ENCODE peak calls at places on chromosome 14, in nine cellular contexts. One of them, this sample, is unnamed.

GRCh38 chr14:49582211-49582977 is 3.8 kb downstream of the RPS29 start:
- DNase-seq in progenitor cell of endocrine pancreas: no peak
- DNase-seq in heart right ventricle: no peak
- DNase-seq in activated CD8-positive, alpha-beta memory T cell treated with anti-CD3 and anti-CD28 coated beads for 24 hours: peak
- DNase-seq in Caki2: no peak
- DNase-seq in fibroblast of villous mesenchyme: no peak
- DNase-seq in SW 1271: no peak
- DNase-seq in neural crest cell: no peak
- DNase-seq in stimulated activated CD4-positive, alpha-beta T cell treated with anti-CD3 and anti-CD28 coated beads, Interleukin-15, amount 100 ng/mL, for 24 hours: peak
- DNase-seq in this sample: no peak

GRCh38 chr14:104545151-104545931 is 34.2 kb upstream of the C14orf180 start:
- DNase-seq in progenitor cell of endocrine pancreas: no peak
- DNase-seq in heart right ventricle: no peak
- DNase-seq in activated CD8-positive, alpha-beta memory T cell treated with anti-CD3 and anti-CD28 coated beads for 24 hours: no peak
- DNase-seq in Caki2: no peak
- DNase-seq in fibroblast of villous mesenchyme: no peak
- DNase-seq in SW 1271: no peak
- DNase-seq in neural crest cell: no peak
- DNase-seq in stimulated activated CD4-positive, alpha-beta T cell treated with anti-CD3 and anti-CD28 coated beads, Interleukin-15, amount 100 ng/mL, for 24 hours: no peak
- DNase-seq in this sample: no peak

GRCh38 chr14:36768638-36769337 is 107.1 kb downstream of the PAX9 start:
- DNase-seq in progenitor cell of endocrine pancreas: no peak
- DNase-seq in heart right ventricle: no peak
- DNase-seq in activated CD8-positive, alpha-beta memory T cell treated with anti-CD3 and anti-CD28 coated beads for 24 hours: no peak
- DNase-seq in Caki2: no peak
- DNase-seq in fibroblast of villous mesenchyme: no peak
- DNase-seq in SW 1271: no peak
- DNase-seq in neural crest cell: no peak
- DNase-seq in stimulated activated CD4-positive, alpha-beta T cell treated with anti-CD3 and anti-CD28 coated beads, Interleukin-15, amount 100 ng/mL, for 24 hours: no peak
- DNase-seq in this sample: no peak

GRCh38 chr14:23153891-23154796 is 29.3 kb downstream of the SLC7A8 start:
- DNase-seq in progenitor cell of endocrine pancreas: no peak
- DNase-seq in heart right ventricle: peak
- DNase-seq in activated CD8-positive, alpha-beta memory T cell treated with anti-CD3 and anti-CD28 coated beads for 24 hours: no peak
- DNase-seq in Caki2: no peak
- DNase-seq in fibroblast of villous mesenchyme: peak
- DNase-seq in SW 1271: no peak
- DNase-seq in neural crest cell: no peak
- DNase-seq in stimulated activated CD4-positive, alpha-beta T cell treated with anti-CD3 and anti-CD28 coated beads, Interleukin-15, amount 100 ng/mL, for 24 hours: peak
- DNase-seq in this sample: no peak

GRCh38 chr14:100271247-100271939 is 32.4 kb downstream of the YY1 start:
- DNase-seq in progenitor cell of endocrine pancreas: no peak
- DNase-seq in heart right ventricle: no peak
- DNase-seq in activated CD8-positive, alpha-beta memory T cell treated with anti-CD3 and anti-CD28 coated beads for 24 hours: no peak
- DNase-seq in Caki2: no peak
- DNase-seq in fibroblast of villous mesenchyme: peak
- DNase-seq in SW 1271: no peak
- DNase-seq in neural crest cell: no peak
- DNase-seq in stimulated activated CD4-positive, alpha-beta T cell treated with anti-CD3 and anti-CD28 coated beads, Interleukin-15, amount 100 ng/mL, for 24 hours: peak
- DNase-seq in this sample: no peak

GRCh38 chr14:50318031-50318626 is 6.0 kb downstream of the DMAC2L start:
- DNase-seq in progenitor cell of endocrine pancreas: no peak
- DNase-seq in heart right ventricle: no peak
- DNase-seq in activated CD8-positive, alpha-beta memory T cell treated with anti-CD3 and anti-CD28 coated beads for 24 hours: no peak
- DNase-seq in Caki2: no peak
- DNase-seq in fibroblast of villous mesenchyme: peak
- DNase-seq in SW 1271: no peak
- DNase-seq in neural crest cell: no peak
- DNase-seq in stimulated activated CD4-positive, alpha-beta T cell treated with anti-CD3 and anti-CD28 coated beads, Interleukin-15, amount 100 ng/mL, for 24 hours: no peak
- DNase-seq in this sample: peak

GRCh38 chr14:105375635-105376057 is 22.7 kb upstream of the TEX22 start:
- DNase-seq in progenitor cell of endocrine pancreas: no peak
- DNase-seq in heart right ventricle: no peak
- DNase-seq in activated CD8-positive, alpha-beta memory T cell treated with anti-CD3 and anti-CD28 coated beads for 24 hours: peak
- DNase-seq in Caki2: no peak
- DNase-seq in fibroblast of villous mesenchyme: no peak
- DNase-seq in SW 1271: no peak
- DNase-seq in neural crest cell: no peak
- DNase-seq in stimulated activated CD4-positive, alpha-beta T cell treated with anti-CD3 and anti-CD28 coated beads, Interleukin-15, amount 100 ng/mL, for 24 hours: peak
- DNase-seq in this sample: no peak

GRCh38 chr14:35229495-35230089 is 62.6 kb upstream of the PSMA6 start:
- DNase-seq in progenitor cell of endocrine pancreas: no peak
- DNase-seq in heart right ventricle: no peak
- DNase-seq in activated CD8-positive, alpha-beta memory T cell treated with anti-CD3 and anti-CD28 coated beads for 24 hours: no peak
- DNase-seq in Caki2: no peak
- DNase-seq in fibroblast of villous mesenchyme: peak
- DNase-seq in SW 1271: peak
- DNase-seq in neural crest cell: no peak
- DNase-seq in stimulated activated CD4-positive, alpha-beta T cell treated with anti-CD3 and anti-CD28 coated beads, Interleukin-15, amount 100 ng/mL, for 24 hours: no peak
- DNase-seq in this sample: no peak

GRCh38 chr14:91415794-91416743 is 1.6 kb downstream of the CCDC88C start:
- DNase-seq in progenitor cell of endocrine pancreas: no peak
- DNase-seq in heart right ventricle: no peak
- DNase-seq in activated CD8-positive, alpha-beta memory T cell treated with anti-CD3 and anti-CD28 coated beads for 24 hours: peak
- DNase-seq in Caki2: no peak
- DNase-seq in fibroblast of villous mesenchyme: no peak
- DNase-seq in SW 1271: no peak
- DNase-seq in neural crest cell: no peak
- DNase-seq in stimulated activated CD4-positive, alpha-beta T cell treated with anti-CD3 and anti-CD28 coated beads, Interleukin-15, amount 100 ng/mL, for 24 hours: peak
- DNase-seq in this sample: peak

GRCh38 chr14:50082308-50082742 is 34.0 kb downstream of the VCPKMT start:
- DNase-seq in progenitor cell of endocrine pancreas: no peak
- DNase-seq in heart right ventricle: no peak
- DNase-seq in activated CD8-positive, alpha-beta memory T cell treated with anti-CD3 and anti-CD28 coated beads for 24 hours: peak
- DNase-seq in Caki2: no peak
- DNase-seq in fibroblast of villous mesenchyme: no peak
- DNase-seq in SW 1271: no peak
- DNase-seq in neural crest cell: no peak
- DNase-seq in stimulated activated CD4-positive, alpha-beta T cell treated with anti-CD3 and anti-CD28 coated beads, Interleukin-15, amount 100 ng/mL, for 24 hours: peak
- DNase-seq in this sample: no peak

GRCh38 chr14:95559203-95559602 is 24.4 kb downstream of the GLRX5 start:
- DNase-seq in progenitor cell of endocrine pancreas: no peak
- DNase-seq in heart right ventricle: no peak
- DNase-seq in activated CD8-positive, alpha-beta memory T cell treated with anti-CD3 and anti-CD28 coated beads for 24 hours: no peak
- DNase-seq in Caki2: no peak
- DNase-seq in fibroblast of villous mesenchyme: no peak
- DNase-seq in SW 1271: no peak
- DNase-seq in neural crest cell: no peak
- DNase-seq in stimulated activated CD4-positive, alpha-beta T cell treated with anti-CD3 and anti-CD28 coated beads, Interleukin-15, amount 100 ng/mL, for 24 hours: no peak
- DNase-seq in this sample: no peak

GRCh38 chr14:103337794-103338193 is 3.8 kb downstream of the EIF5 start:
- DNase-seq in progenitor cell of endocrine pancreas: no peak
- DNase-seq in heart right ventricle: no peak
- DNase-seq in activated CD8-positive, alpha-beta memory T cell treated with anti-CD3 and anti-CD28 coated beads for 24 hours: no peak
- DNase-seq in Caki2: no peak
- DNase-seq in fibroblast of villous mesenchyme: no peak
- DNase-seq in SW 1271: no peak
- DNase-seq in neural crest cell: no peak
- DNase-seq in stimulated activated CD4-positive, alpha-beta T cell treated with anti-CD3 and anti-CD28 coated beads, Interleukin-15, amount 100 ng/mL, for 24 hours: no peak
- DNase-seq in this sample: no peak

GRCh38 chr14:81453166-81453766 is 53.1 kb upstream of the STON2 start:
- DNase-seq in progenitor cell of endocrine pancreas: peak
- DNase-seq in heart right ventricle: no peak
- DNase-seq in activated CD8-positive, alpha-beta memory T cell treated with anti-CD3 and anti-CD28 coated beads for 24 hours: peak
- DNase-seq in Caki2: peak
- DNase-seq in fibroblast of villous mesenchyme: peak
- DNase-seq in SW 1271: no peak
- DNase-seq in neural crest cell: peak
- DNase-seq in stimulated activated CD4-positive, alpha-beta T cell treated with anti-CD3 and anti-CD28 coated beads, Interleukin-15, amount 100 ng/mL, for 24 hours: peak
- DNase-seq in this sample: peak

GRCh38 chr14:94120667-94121335 is 8.6 kb downstream of the IFI27L2 start:
- DNase-seq in progenitor cell of endocrine pancreas: no peak
- DNase-seq in heart right ventricle: no peak
- DNase-seq in activated CD8-positive, alpha-beta memory T cell treated with anti-CD3 and anti-CD28 coated beads for 24 hours: no peak
- DNase-seq in Caki2: no peak
- DNase-seq in fibroblast of villous mesenchyme: peak
- DNase-seq in SW 1271: no peak
- DNase-seq in neural crest cell: no peak
- DNase-seq in stimulated activated CD4-positive, alpha-beta T cell treated with anti-CD3 and anti-CD28 coated beads, Interleukin-15, amount 100 ng/mL, for 24 hours: no peak
- DNase-seq in this sample: no peak

GRCh38 chr14:28571636-28572035 is 195.0 kb upstream of the FOXG1 start:
- DNase-seq in progenitor cell of endocrine pancreas: no peak
- DNase-seq in heart right ventricle: no peak
- DNase-seq in activated CD8-positive, alpha-beta memory T cell treated with anti-CD3 and anti-CD28 coated beads for 24 hours: no peak
- DNase-seq in Caki2: no peak
- DNase-seq in fibroblast of villous mesenchyme: no peak
- DNase-seq in SW 1271: no peak
- DNase-seq in neural crest cell: no peak
- DNase-seq in stimulated activated CD4-positive, alpha-beta T cell treated with anti-CD3 and anti-CD28 coated beads, Interleukin-15, amount 100 ng/mL, for 24 hours: no peak
- DNase-seq in this sample: peak

GRCh38 chr14:69014829-69015259 is 35.7 kb upstream of the ACTN1 start:
- DNase-seq in progenitor cell of endocrine pancreas: no peak
- DNase-seq in heart right ventricle: no peak
- DNase-seq in activated CD8-positive, alpha-beta memory T cell treated with anti-CD3 and anti-CD28 coated beads for 24 hours: no peak
- DNase-seq in Caki2: no peak
- DNase-seq in fibroblast of villous mesenchyme: no peak
- DNase-seq in SW 1271: no peak
- DNase-seq in neural crest cell: no peak
- DNase-seq in stimulated activated CD4-positive, alpha-beta T cell treated with anti-CD3 and anti-CD28 coated beads, Interleukin-15, amount 100 ng/mL, for 24 hours: no peak
- DNase-seq in this sample: no peak

GRCh38 chr14:34356267-34356660 is 105.8 kb downstream of the SPTSSA start:
- DNase-seq in progenitor cell of endocrine pancreas: no peak
- DNase-seq in heart right ventricle: no peak
- DNase-seq in activated CD8-positive, alpha-beta memory T cell treated with anti-CD3 and anti-CD28 coated beads for 24 hours: no peak
- DNase-seq in Caki2: no peak
- DNase-seq in fibroblast of villous mesenchyme: peak
- DNase-seq in SW 1271: no peak
- DNase-seq in neural crest cell: no peak
- DNase-seq in stimulated activated CD4-positive, alpha-beta T cell treated with anti-CD3 and anti-CD28 coated beads, Interleukin-15, amount 100 ng/mL, for 24 hours: no peak
- DNase-seq in this sample: no peak

GRCh38 chr14:70782361-70782760 is 27.0 kb downstream of the MAP3K9 start:
- DNase-seq in progenitor cell of endocrine pancreas: no peak
- DNase-seq in heart right ventricle: no peak
- DNase-seq in activated CD8-positive, alpha-beta memory T cell treated with anti-CD3 and anti-CD28 coated beads for 24 hours: no peak
- DNase-seq in Caki2: peak
- DNase-seq in fibroblast of villous mesenchyme: no peak
- DNase-seq in SW 1271: no peak
- DNase-seq in neural crest cell: no peak
- DNase-seq in stimulated activated CD4-positive, alpha-beta T cell treated with anti-CD3 and anti-CD28 coated beads, Interleukin-15, amount 100 ng/mL, for 24 hours: peak
- DNase-seq in this sample: peak

GRCh38 chr14:80605536-80605935 is 336.0 kb downstream of the CEP128 start:
- DNase-seq in progenitor cell of endocrine pancreas: no peak
- DNase-seq in heart right ventricle: no peak
- DNase-seq in activated CD8-positive, alpha-beta memory T cell treated with anti-CD3 and anti-CD28 coated beads for 24 hours: no peak
- DNase-seq in Caki2: no peak
- DNase-seq in fibroblast of villous mesenchyme: no peak
- DNase-seq in SW 1271: no peak
- DNase-seq in neural crest cell: no peak
- DNase-seq in stimulated activated CD4-positive, alpha-beta T cell treated with anti-CD3 and anti-CD28 coated beads, Interleukin-15, amount 100 ng/mL, for 24 hours: no peak
- DNase-seq in this sample: no peak

GRCh38 chr14:105192866-105193731 is 12.0 kb upstream of the NUDT14 start:
- DNase-seq in progenitor cell of endocrine pancreas: no peak
- DNase-seq in heart right ventricle: peak
- DNase-seq in activated CD8-positive, alpha-beta memory T cell treated with anti-CD3 and anti-CD28 coated beads for 24 hours: no peak
- DNase-seq in Caki2: no peak
- DNase-seq in fibroblast of villous mesenchyme: peak
- DNase-seq in SW 1271: no peak
- DNase-seq in neural crest cell: no peak
- DNase-seq in stimulated activated CD4-positive, alpha-beta T cell treated with anti-CD3 and anti-CD28 coated beads, Interleukin-15, amount 100 ng/mL, for 24 hours: peak
- DNase-seq in this sample: no peak

GRCh38 chr14:101727611-101728010 is 33.9 kb upstream of the PPP2R5C start:
- DNase-seq in progenitor cell of endocrine pancreas: no peak
- DNase-seq in heart right ventricle: no peak
- DNase-seq in activated CD8-positive, alpha-beta memory T cell treated with anti-CD3 and anti-CD28 coated beads for 24 hours: no peak
- DNase-seq in Caki2: no peak
- DNase-seq in fibroblast of villous mesenchyme: no peak
- DNase-seq in SW 1271: no peak
- DNase-seq in neural crest cell: no peak
- DNase-seq in stimulated activated CD4-positive, alpha-beta T cell treated with anti-CD3 and anti-CD28 coated beads, Interleukin-15, amount 100 ng/mL, for 24 hours: no peak
- DNase-seq in this sample: no peak

GRCh38 chr14:106694638-106695393 is 1168.4 kb downstream of the TMEM121 start:
- DNase-seq in progenitor cell of endocrine pancreas: no peak
- DNase-seq in heart right ventricle: peak
- DNase-seq in activated CD8-positive, alpha-beta memory T cell treated with anti-CD3 and anti-CD28 coated beads for 24 hours: peak
- DNase-seq in Caki2: no peak
- DNase-seq in fibroblast of villous mesenchyme: no peak
- DNase-seq in SW 1271: no peak
- DNase-seq in neural crest cell: no peak
- DNase-seq in stimulated activated CD4-positive, alpha-beta T cell treated with anti-CD3 and anti-CD28 coated beads, Interleukin-15, amount 100 ng/mL, for 24 hours: peak
- DNase-seq in this sample: no peak